ENCODE peak calls at places on chromosomes 12 and 14, in nine cellular contexts. One of them, this sample, is unnamed.

GRCh38 chr12:100189241-100190012 is 11.2 kb upstream of the ACTR6 start:
- DNase-seq in stimulated activated CD4-positive, alpha-beta T cell treated with anti-CD3 and anti-CD28 coated beads, Interleukin-15, amount 100 ng/mL, for 1 hour: no peak
- DNase-seq in CD8-positive, alpha-beta memory T cell: no peak
- DNase-seq in HS-5: no peak
- DNase-seq in cardiac muscle cell: no peak
- DNase-seq in NCI-H2107: no peak
- DNase-seq in left cardiac atrium: no peak
- DNase-seq in iPS-NIHi11: no peak
- DNase-seq in GDM1: no peak
- DNase-seq in this sample: no peak

GRCh38 chr12:83472350-83472749 is 785.6 kb downstream of the TMTC2 start:
- DNase-seq in stimulated activated CD4-positive, alpha-beta T cell treated with anti-CD3 and anti-CD28 coated beads, Interleukin-15, amount 100 ng/mL, for 1 hour: no peak
- DNase-seq in CD8-positive, alpha-beta memory T cell: no peak
- DNase-seq in HS-5: no peak
- DNase-seq in cardiac muscle cell: peak
- DNase-seq in NCI-H2107: no peak
- DNase-seq in left cardiac atrium: no peak
- DNase-seq in iPS-NIHi11: no peak
- DNase-seq in GDM1: no peak
- DNase-seq in this sample: no peak

GRCh38 chr14:60310086-60310684 is 61.2 kb downstream of the PPM1A start:
- DNase-seq in stimulated activated CD4-positive, alpha-beta T cell treated with anti-CD3 and anti-CD28 coated beads, Interleukin-15, amount 100 ng/mL, for 1 hour: no peak
- DNase-seq in CD8-positive, alpha-beta memory T cell: no peak
- DNase-seq in HS-5: no peak
- DNase-seq in cardiac muscle cell: no peak
- DNase-seq in NCI-H2107: peak
- DNase-seq in left cardiac atrium: no peak
- DNase-seq in iPS-NIHi11: no peak
- DNase-seq in GDM1: no peak
- DNase-seq in this sample: no peak

GRCh38 chr12:104707179-104707578 is 250.4 kb downstream of the CHST11 start:
- DNase-seq in stimulated activated CD4-positive, alpha-beta T cell treated with anti-CD3 and anti-CD28 coated beads, Interleukin-15, amount 100 ng/mL, for 1 hour: no peak
- DNase-seq in CD8-positive, alpha-beta memory T cell: no peak
- DNase-seq in HS-5: no peak
- DNase-seq in cardiac muscle cell: no peak
- DNase-seq in NCI-H2107: no peak
- DNase-seq in left cardiac atrium: no peak
- DNase-seq in iPS-NIHi11: no peak
- DNase-seq in GDM1: no peak
- DNase-seq in this sample: no peak

GRCh38 chr12:48542300-48542928 is 17.0 kb downstream of the OR8S1 start:
- DNase-seq in stimulated activated CD4-positive, alpha-beta T cell treated with anti-CD3 and anti-CD28 coated beads, Interleukin-15, amount 100 ng/mL, for 1 hour: peak
- DNase-seq in CD8-positive, alpha-beta memory T cell: peak
- DNase-seq in HS-5: no peak
- DNase-seq in cardiac muscle cell: peak
- DNase-seq in NCI-H2107: no peak
- DNase-seq in left cardiac atrium: peak
- DNase-seq in iPS-NIHi11: peak
- DNase-seq in GDM1: no peak
- DNase-seq in this sample: peak

GRCh38 chr14:71602524-71602923 is 329.7 kb upstream of the RGS6 start:
- DNase-seq in stimulated activated CD4-positive, alpha-beta T cell treated with anti-CD3 and anti-CD28 coated beads, Interleukin-15, amount 100 ng/mL, for 1 hour: no peak
- DNase-seq in CD8-positive, alpha-beta memory T cell: no peak
- DNase-seq in HS-5: no peak
- DNase-seq in cardiac muscle cell: no peak
- DNase-seq in NCI-H2107: no peak
- DNase-seq in left cardiac atrium: no peak
- DNase-seq in iPS-NIHi11: no peak
- DNase-seq in GDM1: no peak
- DNase-seq in this sample: no peak

GRCh38 chr14:52417139-52417538 is 103.0 kb downstream of the PTGER2 start:
- DNase-seq in stimulated activated CD4-positive, alpha-beta T cell treated with anti-CD3 and anti-CD28 coated beads, Interleukin-15, amount 100 ng/mL, for 1 hour: no peak
- DNase-seq in CD8-positive, alpha-beta memory T cell: no peak
- DNase-seq in HS-5: no peak
- DNase-seq in cardiac muscle cell: no peak
- DNase-seq in NCI-H2107: no peak
- DNase-seq in left cardiac atrium: no peak
- DNase-seq in iPS-NIHi11: no peak
- DNase-seq in GDM1: no peak
- DNase-seq in this sample: no peak

GRCh38 chr12:97989366-97989940 is 525.9 kb upstream of the TMPO start:
- DNase-seq in stimulated activated CD4-positive, alpha-beta T cell treated with anti-CD3 and anti-CD28 coated beads, Interleukin-15, amount 100 ng/mL, for 1 hour: no peak
- DNase-seq in CD8-positive, alpha-beta memory T cell: no peak
- DNase-seq in HS-5: no peak
- DNase-seq in cardiac muscle cell: no peak
- DNase-seq in NCI-H2107: no peak
- DNase-seq in left cardiac atrium: no peak
- DNase-seq in iPS-NIHi11: no peak
- DNase-seq in GDM1: no peak
- DNase-seq in this sample: no peak

GRCh38 chr12:108784270-108784669 is 53.0 kb upstream of the CORO1C start:
- DNase-seq in stimulated activated CD4-positive, alpha-beta T cell treated with anti-CD3 and anti-CD28 coated beads, Interleukin-15, amount 100 ng/mL, for 1 hour: no peak
- DNase-seq in CD8-positive, alpha-beta memory T cell: no peak
- DNase-seq in HS-5: no peak
- DNase-seq in cardiac muscle cell: peak
- DNase-seq in NCI-H2107: peak
- DNase-seq in left cardiac atrium: peak
- DNase-seq in iPS-NIHi11: no peak
- DNase-seq in GDM1: no peak
- DNase-seq in this sample: no peak

GRCh38 chr14:69606258-69606657 is 5.1 kb upstream of the SUSD6 start:
- DNase-seq in stimulated activated CD4-positive, alpha-beta T cell treated with anti-CD3 and anti-CD28 coated beads, Interleukin-15, amount 100 ng/mL, for 1 hour: no peak
- DNase-seq in CD8-positive, alpha-beta memory T cell: no peak
- DNase-seq in HS-5: no peak
- DNase-seq in cardiac muscle cell: no peak
- DNase-seq in NCI-H2107: no peak
- DNase-seq in left cardiac atrium: no peak
- DNase-seq in iPS-NIHi11: no peak
- DNase-seq in GDM1: no peak
- DNase-seq in this sample: no peak

GRCh38 chr12:88627501-88627900 is 47.2 kb upstream of the KITLG start:
- DNase-seq in stimulated activated CD4-positive, alpha-beta T cell treated with anti-CD3 and anti-CD28 coated beads, Interleukin-15, amount 100 ng/mL, for 1 hour: no peak
- DNase-seq in CD8-positive, alpha-beta memory T cell: no peak
- DNase-seq in HS-5: no peak
- DNase-seq in cardiac muscle cell: no peak
- DNase-seq in NCI-H2107: no peak
- DNase-seq in left cardiac atrium: no peak
- DNase-seq in iPS-NIHi11: no peak
- DNase-seq in GDM1: no peak
- DNase-seq in this sample: no peak

GRCh38 chr12:57087689-57088441 is 1.0 kb upstream of the NAB2 start:
- DNase-seq in stimulated activated CD4-positive, alpha-beta T cell treated with anti-CD3 and anti-CD28 coated beads, Interleukin-15, amount 100 ng/mL, for 1 hour: peak
- DNase-seq in CD8-positive, alpha-beta memory T cell: peak
- DNase-seq in HS-5: peak
- DNase-seq in cardiac muscle cell: peak
- DNase-seq in NCI-H2107: no peak
- DNase-seq in left cardiac atrium: peak
- DNase-seq in iPS-NIHi11: peak
- DNase-seq in GDM1: peak
- DNase-seq in this sample: peak

GRCh38 chr14:52015411-52016030 is 26.2 kb downstream of the RTRAF start:
- DNase-seq in stimulated activated CD4-positive, alpha-beta T cell treated with anti-CD3 and anti-CD28 coated beads, Interleukin-15, amount 100 ng/mL, for 1 hour: no peak
- DNase-seq in CD8-positive, alpha-beta memory T cell: no peak
- DNase-seq in HS-5: no peak
- DNase-seq in cardiac muscle cell: peak
- DNase-seq in NCI-H2107: no peak
- DNase-seq in left cardiac atrium: no peak
- DNase-seq in iPS-NIHi11: peak
- DNase-seq in GDM1: no peak
- DNase-seq in this sample: no peak

GRCh38 chr12:56948881-56949280 is 8.5 kb downstream of the RDH16 start:
- DNase-seq in stimulated activated CD4-positive, alpha-beta T cell treated with anti-CD3 and anti-CD28 coated beads, Interleukin-15, amount 100 ng/mL, for 1 hour: no peak
- DNase-seq in CD8-positive, alpha-beta memory T cell: no peak
- DNase-seq in HS-5: no peak
- DNase-seq in cardiac muscle cell: no peak
- DNase-seq in NCI-H2107: no peak
- DNase-seq in left cardiac atrium: no peak
- DNase-seq in iPS-NIHi11: no peak
- DNase-seq in GDM1: no peak
- DNase-seq in this sample: peak

GRCh38 chr12:57173089-57173488 is 25.7 kb upstream of the LRP1-AS start:
- DNase-seq in stimulated activated CD4-positive, alpha-beta T cell treated with anti-CD3 and anti-CD28 coated beads, Interleukin-15, amount 100 ng/mL, for 1 hour: no peak
- DNase-seq in CD8-positive, alpha-beta memory T cell: no peak
- DNase-seq in HS-5: no peak
- DNase-seq in cardiac muscle cell: peak
- DNase-seq in NCI-H2107: no peak
- DNase-seq in left cardiac atrium: no peak
- DNase-seq in iPS-NIHi11: peak
- DNase-seq in GDM1: no peak
- DNase-seq in this sample: no peak

GRCh38 chr12:112218150-112218549 is 92.8 kb downstream of the TRAFD1 start:
- DNase-seq in stimulated activated CD4-positive, alpha-beta T cell treated with anti-CD3 and anti-CD28 coated beads, Interleukin-15, amount 100 ng/mL, for 1 hour: no peak
- DNase-seq in CD8-positive, alpha-beta memory T cell: no peak
- DNase-seq in HS-5: peak
- DNase-seq in cardiac muscle cell: no peak
- DNase-seq in NCI-H2107: no peak
- DNase-seq in left cardiac atrium: no peak
- DNase-seq in iPS-NIHi11: no peak
- DNase-seq in GDM1: no peak
- DNase-seq in this sample: no peak

GRCh38 chr14:104136472-104137296 is 1.7 kb upstream of the KIF26A start:
- DNase-seq in stimulated activated CD4-positive, alpha-beta T cell treated with anti-CD3 and anti-CD28 coated beads, Interleukin-15, amount 100 ng/mL, for 1 hour: no peak
- DNase-seq in CD8-positive, alpha-beta memory T cell: no peak
- DNase-seq in HS-5: no peak
- DNase-seq in cardiac muscle cell: no peak
- DNase-seq in NCI-H2107: no peak
- DNase-seq in left cardiac atrium: peak
- DNase-seq in iPS-NIHi11: no peak
- DNase-seq in GDM1: no peak
- DNase-seq in this sample: no peak

GRCh38 chr14:41343857-41344256 is 262.8 kb upstream of the LRFN5 start:
- DNase-seq in stimulated activated CD4-positive, alpha-beta T cell treated with anti-CD3 and anti-CD28 coated beads, Interleukin-15, amount 100 ng/mL, for 1 hour: no peak
- DNase-seq in CD8-positive, alpha-beta memory T cell: no peak
- DNase-seq in HS-5: no peak
- DNase-seq in cardiac muscle cell: no peak
- DNase-seq in NCI-H2107: no peak
- DNase-seq in left cardiac atrium: no peak
- DNase-seq in iPS-NIHi11: no peak
- DNase-seq in GDM1: no peak
- DNase-seq in this sample: no peak

GRCh38 chr14:36510078-36510799 is 9.8 kb downstream of the NKX2-1 start:
- DNase-seq in stimulated activated CD4-positive, alpha-beta T cell treated with anti-CD3 and anti-CD28 coated beads, Interleukin-15, amount 100 ng/mL, for 1 hour: no peak
- DNase-seq in CD8-positive, alpha-beta memory T cell: no peak
- DNase-seq in HS-5: no peak
- DNase-seq in cardiac muscle cell: no peak
- DNase-seq in NCI-H2107: peak
- DNase-seq in left cardiac atrium: no peak
- DNase-seq in iPS-NIHi11: no peak
- DNase-seq in GDM1: no peak
- DNase-seq in this sample: no peak

GRCh38 chr12:50690923-50691322 is 73.0 kb upstream of the ATF1 start:
- DNase-seq in stimulated activated CD4-positive, alpha-beta T cell treated with anti-CD3 and anti-CD28 coated beads, Interleukin-15, amount 100 ng/mL, for 1 hour: no peak
- DNase-seq in CD8-positive, alpha-beta memory T cell: no peak
- DNase-seq in HS-5: no peak
- DNase-seq in cardiac muscle cell: no peak
- DNase-seq in NCI-H2107: no peak
- DNase-seq in left cardiac atrium: peak
- DNase-seq in iPS-NIHi11: peak
- DNase-seq in GDM1: no peak
- DNase-seq in this sample: no peak

GRCh38 chr12:56836800-56837663 is 73.9 kb downstream of the HSD17B6 start:
- DNase-seq in stimulated activated CD4-positive, alpha-beta T cell treated with anti-CD3 and anti-CD28 coated beads, Interleukin-15, amount 100 ng/mL, for 1 hour: no peak
- DNase-seq in CD8-positive, alpha-beta memory T cell: no peak
- DNase-seq in HS-5: peak
- DNase-seq in cardiac muscle cell: no peak
- DNase-seq in NCI-H2107: no peak
- DNase-seq in left cardiac atrium: no peak
- DNase-seq in iPS-NIHi11: no peak
- DNase-seq in GDM1: peak
- DNase-seq in this sample: peak

GRCh38 chr12:114673169-114673833 is 10.7 kb downstream of the TBX3 start:
- DNase-seq in stimulated activated CD4-positive, alpha-beta T cell treated with anti-CD3 and anti-CD28 coated beads, Interleukin-15, amount 100 ng/mL, for 1 hour: no peak
- DNase-seq in CD8-positive, alpha-beta memory T cell: no peak
- DNase-seq in HS-5: no peak
- DNase-seq in cardiac muscle cell: peak
- DNase-seq in NCI-H2107: no peak
- DNase-seq in left cardiac atrium: no peak
- DNase-seq in iPS-NIHi11: peak
- DNase-seq in GDM1: no peak
- DNase-seq in this sample: no peak

GRCh38 chr12:26948309-26948708 is 10.0 kb downstream of the FGFR1OP2 start:
- DNase-seq in stimulated activated CD4-positive, alpha-beta T cell treated with anti-CD3 and anti-CD28 coated beads, Interleukin-15, amount 100 ng/mL, for 1 hour: no peak
- DNase-seq in CD8-positive, alpha-beta memory T cell: no peak
- DNase-seq in HS-5: no peak
- DNase-seq in cardiac muscle cell: no peak
- DNase-seq in NCI-H2107: no peak
- DNase-seq in left cardiac atrium: no peak
- DNase-seq in iPS-NIHi11: no peak
- DNase-seq in GDM1: no peak
- DNase-seq in this sample: no peak

GRCh38 chr12:27974735-27975221 is 2.2 kb upstream of the PTHLH start:
- DNase-seq in stimulated activated CD4-positive, alpha-beta T cell treated with anti-CD3 and anti-CD28 coated beads, Interleukin-15, amount 100 ng/mL, for 1 hour: no peak
- DNase-seq in CD8-positive, alpha-beta memory T cell: no peak
- DNase-seq in HS-5: no peak
- DNase-seq in cardiac muscle cell: no peak
- DNase-seq in NCI-H2107: no peak
- DNase-seq in left cardiac atrium: no peak
- DNase-seq in iPS-NIHi11: no peak
- DNase-seq in GDM1: no peak
- DNase-seq in this sample: no peak

GRCh38 chr14:51862171-51862838 is 1.9 kb downstream of the GNG2 start:
- DNase-seq in stimulated activated CD4-positive, alpha-beta T cell treated with anti-CD3 and anti-CD28 coated beads, Interleukin-15, amount 100 ng/mL, for 1 hour: no peak
- DNase-seq in CD8-positive, alpha-beta memory T cell: no peak
- DNase-seq in HS-5: no peak
- DNase-seq in cardiac muscle cell: no peak
- DNase-seq in NCI-H2107: no peak
- DNase-seq in left cardiac atrium: no peak
- DNase-seq in iPS-NIHi11: no peak
- DNase-seq in GDM1: no peak
- DNase-seq in this sample: no peak

GRCh38 chr14:23034498-23035302 is at the start of gene PSMB5:
- DNase-seq in stimulated activated CD4-positive, alpha-beta T cell treated with anti-CD3 and anti-CD28 coated beads, Interleukin-15, amount 100 ng/mL, for 1 hour: peak
- DNase-seq in CD8-positive, alpha-beta memory T cell: peak
- DNase-seq in HS-5: peak
- DNase-seq in cardiac muscle cell: peak
- DNase-seq in NCI-H2107: no peak
- DNase-seq in left cardiac atrium: peak
- DNase-seq in iPS-NIHi11: peak
- DNase-seq in GDM1: no peak
- DNase-seq in this sample: peak

GRCh38 chr14:103508930-103509329 is 13.7 kb downstream of the CKB start:
- DNase-seq in stimulated activated CD4-positive, alpha-beta T cell treated with anti-CD3 and anti-CD28 coated beads, Interleukin-15, amount 100 ng/mL, for 1 hour: no peak
- DNase-seq in CD8-positive, alpha-beta memory T cell: no peak
- DNase-seq in HS-5: no peak
- DNase-seq in cardiac muscle cell: no peak
- DNase-seq in NCI-H2107: no peak
- DNase-seq in left cardiac atrium: no peak
- DNase-seq in iPS-NIHi11: no peak
- DNase-seq in GDM1: no peak
- DNase-seq in this sample: no peak

GRCh38 chr12:50102648-50103309 is 1.0 kb upstream of the GPD1 start:
- DNase-seq in stimulated activated CD4-positive, alpha-beta T cell treated with anti-CD3 and anti-CD28 coated beads, Interleukin-15, amount 100 ng/mL, for 1 hour: no peak
- DNase-seq in CD8-positive, alpha-beta memory T cell: no peak
- DNase-seq in HS-5: no peak
- DNase-seq in cardiac muscle cell: no peak
- DNase-seq in NCI-H2107: no peak
- DNase-seq in left cardiac atrium: no peak
- DNase-seq in iPS-NIHi11: no peak
- DNase-seq in GDM1: no peak
- DNase-seq in this sample: no peak

GRCh38 chr14:89351958-89352404 is 65.1 kb downstream of the FOXN3 start:
- DNase-seq in stimulated activated CD4-positive, alpha-beta T cell treated with anti-CD3 and anti-CD28 coated beads, Interleukin-15, amount 100 ng/mL, for 1 hour: no peak
- DNase-seq in CD8-positive, alpha-beta memory T cell: no peak
- DNase-seq in HS-5: no peak
- DNase-seq in cardiac muscle cell: no peak
- DNase-seq in NCI-H2107: no peak
- DNase-seq in left cardiac atrium: no peak
- DNase-seq in iPS-NIHi11: no peak
- DNase-seq in GDM1: no peak
- DNase-seq in this sample: no peak

GRCh38 chr14:102484316-102484715 is 25.3 kb downstream of the ANKRD9 start:
- DNase-seq in stimulated activated CD4-positive, alpha-beta T cell treated with anti-CD3 and anti-CD28 coated beads, Interleukin-15, amount 100 ng/mL, for 1 hour: no peak
- DNase-seq in CD8-positive, alpha-beta memory T cell: no peak
- DNase-seq in HS-5: no peak
- DNase-seq in cardiac muscle cell: no peak
- DNase-seq in NCI-H2107: no peak
- DNase-seq in left cardiac atrium: no peak
- DNase-seq in iPS-NIHi11: no peak
- DNase-seq in GDM1: no peak
- DNase-seq in this sample: no peak

GRCh38 chr12:8080131-8080530 is 1.9 kb upstream of the NECAP1 start:
- DNase-seq in stimulated activated CD4-positive, alpha-beta T cell treated with anti-CD3 and anti-CD28 coated beads, Interleukin-15, amount 100 ng/mL, for 1 hour: no peak
- DNase-seq in CD8-positive, alpha-beta memory T cell: no peak
- DNase-seq in HS-5: no peak
- DNase-seq in cardiac muscle cell: no peak
- DNase-seq in NCI-H2107: no peak
- DNase-seq in left cardiac atrium: no peak
- DNase-seq in iPS-NIHi11: no peak
- DNase-seq in GDM1: no peak
- DNase-seq in this sample: no peak